ENCODE peak calls at places on chromosomes 16 and 17, in seven cellular contexts. One of them, this sample, is unnamed.

GRCh38 chr17:69535022-69535570 is 120.6 kb downstream of the MAP2K6 start:
- DNase-seq in renal cortical epithelial cell: no peak
- DNase-seq in germinal center: no peak
- DNase-seq in H1: no peak
- DNase-seq in activated CD4-positive, alpha-beta T cell treated with anti-CD3 and anti-CD28 coated beads, Interleukin-2, amount 50 U/mL, for 48 hours: no peak
- DNase-seq in right cardiac atrium: no peak
- DNase-seq in CD8-positive, alpha-beta memory T cell: no peak
- DNase-seq in this sample: no peak

GRCh38 chr16:14677627-14678026 is 16.5 kb downstream of the PLA2G10 start:
- DNase-seq in activated CD4-positive, alpha-beta T cell treated with anti-CD3 and anti-CD28 coated beads, Interleukin-2, amount 50 U/mL, for 48 hours: no peak
- DNase-seq in CD8-positive, alpha-beta memory T cell: no peak
- DNase-seq in H1: no peak
- DNase-seq in right cardiac atrium: no peak
- DNase-seq in germinal center: no peak
- DNase-seq in renal cortical epithelial cell: no peak
- DNase-seq in this sample: no peak

GRCh38 chr16:89289428-89290395 is 72.2 kb downstream of the ZNF778 start:
- DNase-seq in CD8-positive, alpha-beta memory T cell: peak
- DNase-seq in activated CD4-positive, alpha-beta T cell treated with anti-CD3 and anti-CD28 coated beads, Interleukin-2, amount 50 U/mL, for 48 hours: peak
- DNase-seq in H1: peak
- DNase-seq in right cardiac atrium: peak
- DNase-seq in germinal center: peak
- DNase-seq in renal cortical epithelial cell: peak
- DNase-seq in this sample: peak

GRCh38 chr17:49076575-49077384 is 55.8 kb upstream of the B4GALNT2 start:
- DNase-seq in H1: no peak
- DNase-seq in activated CD4-positive, alpha-beta T cell treated with anti-CD3 and anti-CD28 coated beads, Interleukin-2, amount 50 U/mL, for 48 hours: no peak
- DNase-seq in germinal center: no peak
- DNase-seq in right cardiac atrium: no peak
- DNase-seq in renal cortical epithelial cell: no peak
- DNase-seq in CD8-positive, alpha-beta memory T cell: no peak
- DNase-seq in this sample: no peak

GRCh38 chr17:80790021-80790765 is 201.4 kb upstream of the CHMP6 start:
- DNase-seq in right cardiac atrium: no peak
- DNase-seq in activated CD4-positive, alpha-beta T cell treated with anti-CD3 and anti-CD28 coated beads, Interleukin-2, amount 50 U/mL, for 48 hours: no peak
- DNase-seq in germinal center: peak
- DNase-seq in CD8-positive, alpha-beta memory T cell: no peak
- DNase-seq in renal cortical epithelial cell: peak
- DNase-seq in H1: no peak
- DNase-seq in this sample: no peak

GRCh38 chr16:52191533-52192134 is 355.3 kb downstream of the TOX3 start:
- DNase-seq in CD8-positive, alpha-beta memory T cell: peak
- DNase-seq in right cardiac atrium: peak
- DNase-seq in renal cortical epithelial cell: peak
- DNase-seq in H1: peak
- DNase-seq in germinal center: peak
- DNase-seq in activated CD4-positive, alpha-beta T cell treated with anti-CD3 and anti-CD28 coated beads, Interleukin-2, amount 50 U/mL, for 48 hours: peak
- DNase-seq in this sample: peak

GRCh38 chr17:74408262-74408661 is 23.6 kb upstream of the GPRC5C start:
- DNase-seq in H1: no peak
- DNase-seq in right cardiac atrium: no peak
- DNase-seq in renal cortical epithelial cell: peak
- DNase-seq in germinal center: no peak
- DNase-seq in CD8-positive, alpha-beta memory T cell: no peak
- DNase-seq in activated CD4-positive, alpha-beta T cell treated with anti-CD3 and anti-CD28 coated beads, Interleukin-2, amount 50 U/mL, for 48 hours: no peak
- DNase-seq in this sample: no peak

GRCh38 chr17:17741346-17742023 is 60.2 kb downstream of the RAI1 start:
- DNase-seq in activated CD4-positive, alpha-beta T cell treated with anti-CD3 and anti-CD28 coated beads, Interleukin-2, amount 50 U/mL, for 48 hours: no peak
- DNase-seq in CD8-positive, alpha-beta memory T cell: no peak
- DNase-seq in H1: no peak
- DNase-seq in renal cortical epithelial cell: no peak
- DNase-seq in germinal center: no peak
- DNase-seq in right cardiac atrium: peak
- DNase-seq in this sample: no peak

GRCh38 chr17:31489295-31490018 is 98.0 kb downstream of the RAB11FIP4 start:
- DNase-seq in activated CD4-positive, alpha-beta T cell treated with anti-CD3 and anti-CD28 coated beads, Interleukin-2, amount 50 U/mL, for 48 hours: peak
- DNase-seq in CD8-positive, alpha-beta memory T cell: no peak
- DNase-seq in right cardiac atrium: no peak
- DNase-seq in germinal center: no peak
- DNase-seq in H1: no peak
- DNase-seq in renal cortical epithelial cell: no peak
- DNase-seq in this sample: no peak

GRCh38 chr16:1667271-1667670 is 10.8 kb upstream of the JPT2 start:
- DNase-seq in activated CD4-positive, alpha-beta T cell treated with anti-CD3 and anti-CD28 coated beads, Interleukin-2, amount 50 U/mL, for 48 hours: no peak
- DNase-seq in renal cortical epithelial cell: no peak
- DNase-seq in right cardiac atrium: no peak
- DNase-seq in H1: no peak
- DNase-seq in CD8-positive, alpha-beta memory T cell: no peak
- DNase-seq in germinal center: no peak
- DNase-seq in this sample: no peak

GRCh38 chr17:673200-673681 is 41.4 kb downstream of the VPS53 start:
- DNase-seq in right cardiac atrium: no peak
- DNase-seq in renal cortical epithelial cell: no peak
- DNase-seq in germinal center: no peak
- DNase-seq in activated CD4-positive, alpha-beta T cell treated with anti-CD3 and anti-CD28 coated beads, Interleukin-2, amount 50 U/mL, for 48 hours: no peak
- DNase-seq in CD8-positive, alpha-beta memory T cell: no peak
- DNase-seq in H1: no peak
- DNase-seq in this sample: no peak

GRCh38 chr16:84299734-84300440 is 5.2 kb downstream of the WFDC1 start:
- DNase-seq in CD8-positive, alpha-beta memory T cell: no peak
- DNase-seq in right cardiac atrium: no peak
- DNase-seq in activated CD4-positive, alpha-beta T cell treated with anti-CD3 and anti-CD28 coated beads, Interleukin-2, amount 50 U/mL, for 48 hours: no peak
- DNase-seq in renal cortical epithelial cell: no peak
- DNase-seq in germinal center: no peak
- DNase-seq in H1: peak
- DNase-seq in this sample: no peak

GRCh38 chr17:79074650-79075432 is at the start of gene ENGASE:
- DNase-seq in right cardiac atrium: peak
- DNase-seq in activated CD4-positive, alpha-beta T cell treated with anti-CD3 and anti-CD28 coated beads, Interleukin-2, amount 50 U/mL, for 48 hours: peak
- DNase-seq in H1: peak
- DNase-seq in germinal center: peak
- DNase-seq in renal cortical epithelial cell: peak
- DNase-seq in CD8-positive, alpha-beta memory T cell: peak
- DNase-seq in this sample: peak

GRCh38 chr17:39235555-39236221 is 9.9 kb upstream of the STAC2 start:
- DNase-seq in CD8-positive, alpha-beta memory T cell: peak
- DNase-seq in right cardiac atrium: no peak
- DNase-seq in H1: peak
- DNase-seq in germinal center: peak
- DNase-seq in renal cortical epithelial cell: peak
- DNase-seq in activated CD4-positive, alpha-beta T cell treated with anti-CD3 and anti-CD28 coated beads, Interleukin-2, amount 50 U/mL, for 48 hours: peak
- DNase-seq in this sample: no peak

GRCh38 chr17:79940381-79941087 is 95.1 kb downstream of the TBC1D16 start:
- DNase-seq in germinal center: no peak
- DNase-seq in activated CD4-positive, alpha-beta T cell treated with anti-CD3 and anti-CD28 coated beads, Interleukin-2, amount 50 U/mL, for 48 hours: no peak
- DNase-seq in CD8-positive, alpha-beta memory T cell: no peak
- DNase-seq in right cardiac atrium: peak
- DNase-seq in renal cortical epithelial cell: no peak
- DNase-seq in H1: no peak
- DNase-seq in this sample: no peak

GRCh38 chr17:2337152-2337810 is at the start of gene SGSM2:
- DNase-seq in H1: no peak
- DNase-seq in germinal center: peak
- DNase-seq in CD8-positive, alpha-beta memory T cell: peak
- DNase-seq in renal cortical epithelial cell: no peak
- DNase-seq in activated CD4-positive, alpha-beta T cell treated with anti-CD3 and anti-CD28 coated beads, Interleukin-2, amount 50 U/mL, for 48 hours: peak
- DNase-seq in right cardiac atrium: peak
- DNase-seq in this sample: no peak

GRCh38 chr17:70295732-70296131 is 126.4 kb downstream of the KCNJ2 start:
- DNase-seq in right cardiac atrium: no peak
- DNase-seq in germinal center: no peak
- DNase-seq in H1: no peak
- DNase-seq in activated CD4-positive, alpha-beta T cell treated with anti-CD3 and anti-CD28 coated beads, Interleukin-2, amount 50 U/mL, for 48 hours: no peak
- DNase-seq in renal cortical epithelial cell: no peak
- DNase-seq in CD8-positive, alpha-beta memory T cell: no peak
- DNase-seq in this sample: no peak

GRCh38 chr17:19874256-19874655 is 6.5 kb upstream of the ULK2 start:
- DNase-seq in H1: no peak
- DNase-seq in right cardiac atrium: no peak
- DNase-seq in activated CD4-positive, alpha-beta T cell treated with anti-CD3 and anti-CD28 coated beads, Interleukin-2, amount 50 U/mL, for 48 hours: no peak
- DNase-seq in CD8-positive, alpha-beta memory T cell: no peak
- DNase-seq in germinal center: no peak
- DNase-seq in renal cortical epithelial cell: no peak
- DNase-seq in this sample: no peak

GRCh38 chr16:25012525-25012991 is 2.6 kb downstream of the ARHGAP17 start:
- DNase-seq in right cardiac atrium: no peak
- DNase-seq in renal cortical epithelial cell: peak
- DNase-seq in H1: no peak
- DNase-seq in germinal center: no peak
- DNase-seq in activated CD4-positive, alpha-beta T cell treated with anti-CD3 and anti-CD28 coated beads, Interleukin-2, amount 50 U/mL, for 48 hours: no peak
- DNase-seq in CD8-positive, alpha-beta memory T cell: no peak
- DNase-seq in this sample: no peak

GRCh38 chr17:81510798-81511549 is 1.6 kb downstream of the ACTG1 start:
- DNase-seq in CD8-positive, alpha-beta memory T cell: peak
- DNase-seq in renal cortical epithelial cell: no peak
- DNase-seq in right cardiac atrium: peak
- DNase-seq in germinal center: no peak
- DNase-seq in H1: no peak
- DNase-seq in activated CD4-positive, alpha-beta T cell treated with anti-CD3 and anti-CD28 coated beads, Interleukin-2, amount 50 U/mL, for 48 hours: peak
- DNase-seq in this sample: no peak